ENCODE peak calls at places on chromosomes 12 and 14, in five cellular contexts. One of them, this sample, is unnamed.

GRCh38 chr14:21220874-21221477 is 48.3 kb downstream of the HNRNPC start:
- DNase-seq in fibroblast of pulmonary artery: no peak
- DNase-seq in cardiac fibroblast: peak; percentile 66
- DNase-seq in glutamatergic neuron: no peak
- DNase-seq in DND-41: no peak
- DNase-seq in this sample: no peak

GRCh38 chr12:67137256-67137655 is 131.9 kb upstream of the CAND1 start:
- DNase-seq in fibroblast of pulmonary artery: no peak
- DNase-seq in cardiac fibroblast: no peak
- DNase-seq in glutamatergic neuron: no peak
- DNase-seq in DND-41: no peak
- DNase-seq in this sample: no peak

GRCh38 chr12:78192979-78193378 is 362.3 kb downstream of the NAV3 start:
- DNase-seq in fibroblast of pulmonary artery: no peak
- DNase-seq in cardiac fibroblast: peak; percentile 65
- DNase-seq in glutamatergic neuron: no peak
- DNase-seq in DND-41: no peak
- DNase-seq in this sample: no peak

GRCh38 chr12:14952295-14952995 is 9.0 kb downstream of the ARHGDIB start:
- DNase-seq in fibroblast of pulmonary artery: peak; percentile 98
- DNase-seq in cardiac fibroblast: peak; percentile 99
- DNase-seq in glutamatergic neuron: no peak
- DNase-seq in DND-41: peak; percentile 41
- DNase-seq in this sample: no peak

GRCh38 chr14:33857650-33858049 is 93.2 kb downstream of the EGLN3 start:
- DNase-seq in fibroblast of pulmonary artery: no peak
- DNase-seq in cardiac fibroblast: no peak
- DNase-seq in glutamatergic neuron: no peak
- DNase-seq in DND-41: no peak
- DNase-seq in this sample: no peak

GRCh38 chr12:77120695-77121094 is 55.3 kb upstream of the E2F7 start:
- DNase-seq in fibroblast of pulmonary artery: peak; percentile 80
- DNase-seq in cardiac fibroblast: peak; percentile 88
- DNase-seq in glutamatergic neuron: no peak
- DNase-seq in DND-41: no peak
- DNase-seq in this sample: no peak

GRCh38 chr12:63306476-63306875 is 155.5 kb upstream of the AVPR1A start:
- DNase-seq in fibroblast of pulmonary artery: no peak
- DNase-seq in cardiac fibroblast: peak; percentile 65
- DNase-seq in glutamatergic neuron: no peak
- DNase-seq in DND-41: no peak
- DNase-seq in this sample: no peak

GRCh38 chr12:123270380-123271181 is 1.1 kb downstream of the CDK2AP1 start:
- DNase-seq in fibroblast of pulmonary artery: peak; percentile 24
- DNase-seq in cardiac fibroblast: peak; percentile 50
- DNase-seq in glutamatergic neuron: peak; percentile 37
- DNase-seq in DND-41: peak; percentile 47
- DNase-seq in this sample: peak; percentile 17

GRCh38 chr14:85534435-85534834 is 4.5 kb downstream of the FLRT2 start:
- DNase-seq in fibroblast of pulmonary artery: peak; percentile 33
- DNase-seq in cardiac fibroblast: peak; percentile 27
- DNase-seq in glutamatergic neuron: peak; percentile 67
- DNase-seq in DND-41: no peak
- DNase-seq in this sample: no peak

GRCh38 chr12:111546758-111547383 is 52.2 kb downstream of the ATXN2 start:
- DNase-seq in fibroblast of pulmonary artery: no peak
- DNase-seq in cardiac fibroblast: peak; percentile 29
- DNase-seq in glutamatergic neuron: no peak
- DNase-seq in DND-41: no peak
- DNase-seq in this sample: no peak

GRCh38 chr12:102757154-102757873 is 159.7 kb downstream of the PAH start:
- DNase-seq in fibroblast of pulmonary artery: no peak
- DNase-seq in cardiac fibroblast: no peak
- DNase-seq in glutamatergic neuron: no peak
- DNase-seq in DND-41: no peak
- DNase-seq in this sample: no peak

GRCh38 chr14:74579447-74580274 is 32.4 kb downstream of the LTBP2 start:
- DNase-seq in fibroblast of pulmonary artery: peak; percentile 94
- DNase-seq in cardiac fibroblast: peak; percentile 97
- DNase-seq in glutamatergic neuron: no peak
- DNase-seq in DND-41: no peak
- DNase-seq in this sample: no peak

GRCh38 chr14:71748196-71748595 is 184.0 kb upstream of the RGS6 start:
- DNase-seq in fibroblast of pulmonary artery: no peak
- DNase-seq in cardiac fibroblast: no peak
- DNase-seq in glutamatergic neuron: no peak
- DNase-seq in DND-41: no peak
- DNase-seq in this sample: no peak

GRCh38 chr12:105862163-105862821 is 276.5 kb downstream of the NUAK1 start:
- DNase-seq in fibroblast of pulmonary artery: peak; percentile 76
- DNase-seq in cardiac fibroblast: peak; percentile 61
- DNase-seq in glutamatergic neuron: no peak
- DNase-seq in DND-41: no peak
- DNase-seq in this sample: no peak

GRCh38 chr12:75554556-75554880 is 43.1 kb upstream of the KRR1 start:
- DNase-seq in fibroblast of pulmonary artery: no peak
- DNase-seq in cardiac fibroblast: no peak
- DNase-seq in glutamatergic neuron: no peak
- DNase-seq in DND-41: no peak
- DNase-seq in this sample: no peak

GRCh38 chr14:102249041-102249440 is 55.9 kb downstream of the MOK start:
- DNase-seq in fibroblast of pulmonary artery: peak; percentile 63
- DNase-seq in cardiac fibroblast: peak; percentile 86
- DNase-seq in glutamatergic neuron: no peak
- DNase-seq in DND-41: no peak
- DNase-seq in this sample: no peak

GRCh38 chr12:52581481-52581880 is 7.8 kb upstream of the KRT74 start:
- DNase-seq in fibroblast of pulmonary artery: peak; percentile 41
- DNase-seq in cardiac fibroblast: peak; percentile 68
- DNase-seq in glutamatergic neuron: no peak
- DNase-seq in DND-41: no peak
- DNase-seq in this sample: peak; percentile 18

GRCh38 chr14:69152181-69152943 is 557 bp downstream of the DCAF5 start:
- DNase-seq in fibroblast of pulmonary artery: peak; percentile 37
- DNase-seq in cardiac fibroblast: peak; percentile 37
- DNase-seq in glutamatergic neuron: peak; percentile 52
- DNase-seq in DND-41: peak; percentile 72
- DNase-seq in this sample: no peak

GRCh38 chr14:101604935-101605767 is 43.9 kb downstream of the DIO3 start:
- DNase-seq in fibroblast of pulmonary artery: no peak
- DNase-seq in cardiac fibroblast: no peak
- DNase-seq in glutamatergic neuron: no peak
- DNase-seq in DND-41: peak; percentile 24
- DNase-seq in this sample: no peak

GRCh38 chr14:23147676-23148075 is 28.6 kb upstream of the CEBPE start:
- DNase-seq in fibroblast of pulmonary artery: peak; percentile 81
- DNase-seq in cardiac fibroblast: peak; percentile 31
- DNase-seq in glutamatergic neuron: no peak
- DNase-seq in DND-41: no peak
- DNase-seq in this sample: no peak

DNA sequence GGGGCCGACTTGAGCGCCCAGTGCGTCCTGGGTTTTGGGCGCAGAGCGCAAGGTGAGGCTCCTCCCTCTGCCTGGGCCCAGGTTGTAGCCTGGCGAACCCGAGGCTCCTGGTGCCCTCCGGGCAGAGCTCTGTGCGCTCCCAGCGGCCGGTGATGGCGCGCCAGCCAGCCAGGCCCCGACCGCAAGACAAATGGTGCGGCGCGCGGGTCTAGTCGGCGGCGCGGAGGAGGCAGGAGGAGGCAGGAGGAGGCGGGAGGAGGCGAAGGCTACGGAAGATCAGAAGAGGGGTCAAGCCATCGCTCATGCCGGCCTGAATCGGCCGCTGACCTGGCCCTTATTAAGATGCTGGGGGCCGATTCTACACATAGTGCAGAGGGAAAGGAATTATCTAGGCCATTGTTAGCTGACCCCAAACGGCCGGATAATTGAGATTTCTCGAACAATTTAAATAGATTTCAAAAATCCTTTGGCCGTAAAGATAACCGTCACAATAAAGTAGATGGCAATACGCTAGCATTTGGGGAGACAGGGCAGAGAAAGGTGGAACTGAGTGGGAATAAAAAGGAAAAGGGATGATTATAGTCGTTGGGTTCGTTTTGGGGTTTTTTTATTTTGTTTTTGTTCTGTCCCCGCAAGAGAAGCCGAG is 2.8 kb downstream of the TBX5 start:
- DNase-seq in fibroblast of pulmonary artery: peak; percentile 52
- DNase-seq in cardiac fibroblast: peak; percentile 22
- DNase-seq in glutamatergic neuron: peak; percentile 85
- DNase-seq in DND-41: no peak
- DNase-seq in this sample: no peak
- TF ChIP-seq CTCF in fibroblast of pulmonary artery: peak; percentile 19
- TF ChIP-seq CTCF in cardiac fibroblast: no peak
- TF ChIP-seq CTCF in glutamatergic neuron: peak; percentile 71
- TF ChIP-seq CTCF in DND-41: no peak
- TF ChIP-seq CTCF in this sample: no peak

GRCh38 chr12:1630081-1630826 is 1.2 kb downstream of the WNT5B start:
- DNase-seq in fibroblast of pulmonary artery: no peak
- DNase-seq in cardiac fibroblast: peak; percentile 39
- DNase-seq in glutamatergic neuron: peak; percentile 73
- DNase-seq in DND-41: peak; percentile 43
- DNase-seq in this sample: no peak
- TF ChIP-seq CTCF in fibroblast of pulmonary artery: no peak
- TF ChIP-seq CTCF in cardiac fibroblast: no peak
- TF ChIP-seq CTCF in glutamatergic neuron: peak; percentile 24
- TF ChIP-seq CTCF in DND-41: peak; percentile 15
- TF ChIP-seq CTCF in this sample: no peak

GRCh38 chr14:54814076-54814475 is 88.5 kb downstream of the GCH1 start:
- DNase-seq in fibroblast of pulmonary artery: no peak
- DNase-seq in cardiac fibroblast: no peak
- DNase-seq in glutamatergic neuron: no peak
- DNase-seq in DND-41: peak; percentile 32
- DNase-seq in this sample: peak; percentile 58
- TF ChIP-seq CTCF in fibroblast of pulmonary artery: peak; percentile 7
- TF ChIP-seq CTCF in cardiac fibroblast: peak; percentile 10
- TF ChIP-seq CTCF in glutamatergic neuron: no peak
- TF ChIP-seq CTCF in DND-41: peak; percentile 46
- TF ChIP-seq CTCF in this sample: no peak

GRCh38 chr12:48978291-48978740 is at the start of gene WNT1:
- DNase-seq in fibroblast of pulmonary artery: no peak
- DNase-seq in cardiac fibroblast: no peak
- DNase-seq in glutamatergic neuron: no peak
- DNase-seq in DND-41: no peak
- DNase-seq in this sample: no peak
- TF ChIP-seq CTCF in fibroblast of pulmonary artery: no peak
- TF ChIP-seq CTCF in cardiac fibroblast: no peak
- TF ChIP-seq CTCF in glutamatergic neuron: peak; percentile 56
- TF ChIP-seq CTCF in DND-41: no peak
- TF ChIP-seq CTCF in this sample: no peak

GRCh38 chr12:128069359-128069997 is 197.5 kb upstream of the TMEM132C start:
- DNase-seq in fibroblast of pulmonary artery: peak; percentile 41
- DNase-seq in cardiac fibroblast: peak; percentile 55
- DNase-seq in glutamatergic neuron: peak; percentile 52
- DNase-seq in DND-41: peak; percentile 27
- DNase-seq in this sample: peak; percentile 36
- TF ChIP-seq CTCF in fibroblast of pulmonary artery: peak; percentile 57
- TF ChIP-seq CTCF in cardiac fibroblast: peak; percentile 59
- TF ChIP-seq CTCF in glutamatergic neuron: peak; percentile 83
- TF ChIP-seq CTCF in DND-41: peak; percentile 67
- TF ChIP-seq CTCF in this sample: peak; percentile 59

GRCh38 chr14:58258156-58258555 is 13.5 kb downstream of the PSMA3 start:
- DNase-seq in fibroblast of pulmonary artery: no peak
- DNase-seq in cardiac fibroblast: no peak
- DNase-seq in glutamatergic neuron: no peak
- DNase-seq in DND-41: no peak
- DNase-seq in this sample: no peak
- TF ChIP-seq CTCF in fibroblast of pulmonary artery: no peak
- TF ChIP-seq CTCF in cardiac fibroblast: no peak
- TF ChIP-seq CTCF in glutamatergic neuron: no peak
- TF ChIP-seq CTCF in DND-41: no peak
- TF ChIP-seq CTCF in this sample: peak; percentile 12

GRCh38 chr12:64801381-64801780 is 23.1 kb upstream of the TBC1D30 start:
- DNase-seq in fibroblast of pulmonary artery: no peak
- DNase-seq in cardiac fibroblast: no peak
- DNase-seq in glutamatergic neuron: no peak
- DNase-seq in DND-41: no peak
- DNase-seq in this sample: no peak
- TF ChIP-seq CTCF in fibroblast of pulmonary artery: peak; percentile 37
- TF ChIP-seq CTCF in cardiac fibroblast: peak; percentile 20
- TF ChIP-seq CTCF in glutamatergic neuron: no peak
- TF ChIP-seq CTCF in DND-41: peak; percentile 3
- TF ChIP-seq CTCF in this sample: peak; percentile 9

DNA sequence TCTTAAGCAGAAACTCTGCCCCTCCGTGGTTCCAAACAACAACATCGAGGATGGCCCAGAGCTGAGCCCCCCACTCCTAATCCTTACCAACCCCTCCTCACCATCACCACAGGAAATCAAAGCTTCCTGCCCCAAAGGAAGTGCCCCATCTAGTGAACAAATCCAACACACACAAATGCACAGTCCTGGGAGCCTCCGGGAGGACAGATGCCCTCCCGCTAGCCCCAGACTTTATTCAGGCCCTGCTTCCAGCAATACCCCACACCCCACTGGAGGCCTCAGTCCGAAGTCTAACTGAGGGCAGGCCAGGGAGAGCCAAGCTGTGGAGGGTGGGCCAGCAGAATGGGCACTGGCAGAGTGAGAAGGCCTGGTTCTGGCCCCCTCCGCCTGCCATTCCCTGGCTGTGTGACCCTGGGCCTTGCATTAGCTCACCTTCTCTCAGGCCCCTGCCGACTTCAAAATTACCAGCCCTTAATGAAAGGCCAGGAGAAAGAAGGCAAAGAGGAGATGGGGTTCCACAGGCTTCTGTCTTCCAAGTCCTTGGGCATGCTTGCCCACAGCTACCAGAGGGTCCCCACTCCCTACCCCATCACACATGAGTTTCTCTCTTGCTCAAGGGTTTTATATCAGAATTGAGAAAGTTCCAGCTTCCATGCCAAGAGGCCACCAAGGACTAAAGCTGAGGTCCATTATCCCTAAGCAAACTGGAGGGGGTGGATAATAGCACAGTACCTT is 2.3 kb downstream of the HDAC7 start:
- DNase-seq in fibroblast of pulmonary artery: no peak
- DNase-seq in cardiac fibroblast: no peak
- DNase-seq in glutamatergic neuron: no peak
- DNase-seq in DND-41: peak; percentile 41
- DNase-seq in this sample: no peak
- TF ChIP-seq CTCF in fibroblast of pulmonary artery: peak; percentile 42
- TF ChIP-seq CTCF in cardiac fibroblast: peak; percentile 45
- TF ChIP-seq CTCF in glutamatergic neuron: no peak
- TF ChIP-seq CTCF in DND-41: peak; percentile 42
- TF ChIP-seq CTCF in this sample: no peak

GRCh38 chr14:63833728-63834127 is 19.1 kb upstream of the SYNE2 start:
- DNase-seq in fibroblast of pulmonary artery: no peak
- DNase-seq in cardiac fibroblast: no peak
- DNase-seq in glutamatergic neuron: no peak
- DNase-seq in DND-41: no peak
- DNase-seq in this sample: no peak
- TF ChIP-seq CTCF in fibroblast of pulmonary artery: peak; percentile 8
- TF ChIP-seq CTCF in cardiac fibroblast: no peak
- TF ChIP-seq CTCF in glutamatergic neuron: no peak
- TF ChIP-seq CTCF in DND-41: no peak
- TF ChIP-seq CTCF in this sample: no peak

This sample was measured in Caco-2.